ENCODE peak calls at places on chromosomes 7 and 10, in five cellular contexts. Q is CD8-positive, alpha-beta T cell; S is foreskin fibroblast; L is endodermal cell; I is astrocyte of the spinal cord. H is an unnamed sample.
A peak's percentile ranks its signal among the peaks of the same experiment; 100 is the strongest.

GRCh38 chr7:135326636-135327280 is 93.1 kb downstream of the STRA8 start:
- DNase-seq in I (peak; percentile 30), S (peak; percentile 45), Q (no peak), L (no peak), H (no peak)

GRCh38 chr7:151233111-151233701 is 923 bp downstream of the CHPF2 start:
- DNase-seq in L (no peak), Q (peak; percentile 53), S (peak; percentile 92), I (peak; percentile 74), H (no peak)

GRCh38 chr7:105800442-105800841 is 76.0 kb downstream of the ATXN7L1 start:
- DNase-seq in S (no peak), L (no peak), Q (no peak), I (peak; percentile 45), H (peak; percentile 13)

GRCh38 chr10:62043493-62043938 is 142.0 kb downstream of the ARID5B start:
- DNase-seq in L (no peak), Q (no peak), S (peak; percentile 90), I (peak; percentile 66), H (no peak)

GRCh38 chr10:14325325-14325955 is 5.3 kb downstream of the FRMD4A start:
- DNase-seq in L (peak; percentile 90), S (peak; percentile 31), I (peak; percentile 14), Q (peak; percentile 24), H (peak; percentile 18)

GRCh38 chr7:141588912-141589311 is 37.7 kb downstream of the AGK start:
- DNase-seq in L (no peak), Q (no peak), S (no peak), I (no peak), H (no peak)

GRCh38 chr7:132915652-132916051 is 166.2 kb downstream of the CHCHD3 start:
- DNase-seq in Q (no peak), I (no peak), S (no peak), L (no peak), H (no peak)

GRCh38 chr10:71367279-71367678 is 29.4 kb upstream of the CDH23 start:
- DNase-seq in L (no peak), I (no peak), Q (no peak), S (no peak), H (no peak)

GRCh38 chr7:151448261-151449252 is 8.6 kb upstream of the CRYGN start:
- DNase-seq in L (peak; percentile 92), I (peak; percentile 66), S (peak; percentile 83), Q (peak; percentile 69), H (no peak)

GRCh38 chr7:1951600-1951999 is 281.1 kb downstream of the MAD1L1 start:
- DNase-seq in L (no peak), S (no peak), Q (no peak), I (no peak), H (no peak)
- TF ChIP-seq CTCF in L (no peak), S (no peak), Q (no peak), I (no peak), H (no peak)

GRCh38 chr7:5687936-5688673 is 93.4 kb downstream of the RNF216 start:
- DNase-seq in S (no peak), Q (no peak), I (no peak), L (no peak), H (no peak)

GRCh38 chr7:5689716-5690115 is 91.7 kb downstream of the RNF216 start:
- DNase-seq in S (no peak), L (no peak), I (no peak), Q (no peak), H (no peak)

GRCh38 chr7:5690931-5691461 is 90.5 kb downstream of the RNF216 start:
- DNase-seq in S (peak; percentile 48), L (no peak), I (peak; percentile 22), Q (no peak), H (no peak)

GRCh38 chr7:5691536-5692090 is 89.8 kb downstream of the RNF216 start:
- DNase-seq in Q (no peak), S (no peak), L (no peak), I (peak; percentile 46), H (no peak)

DNA sequence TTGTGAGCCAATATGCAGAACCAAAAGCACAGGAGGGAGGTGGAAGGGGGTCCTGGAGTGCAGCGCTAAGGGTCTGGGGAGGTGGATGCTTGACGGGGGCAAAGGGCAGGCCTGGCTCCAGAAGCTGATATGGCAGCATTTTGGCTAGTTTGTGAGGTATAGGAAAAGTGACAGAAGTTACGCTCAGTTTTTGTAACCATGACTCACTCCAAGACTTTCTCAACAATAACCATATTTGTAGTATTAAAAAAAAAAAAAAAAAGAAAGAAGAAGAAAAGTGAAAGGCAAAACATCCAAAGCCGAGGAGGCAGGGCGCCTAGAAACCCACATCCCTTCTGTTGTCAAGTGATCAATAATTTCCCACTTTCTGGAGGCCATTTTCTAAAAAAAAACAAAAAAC is 92.3 kb downstream of the RNF216 start:
- DNase-seq in L (no peak), Q (peak; percentile 26), S (peak; percentile 51), I (peak; percentile 37), H (no peak)
- H3K4me3 ChIP-seq in L (no peak overlapping the region), Q (peak overlapping the region; percentile 29), S (no peak overlapping the region), I (no peak overlapping the region), H (no peak overlapping the region)

GRCh38 chr7:15199482-15199881 is 296.9 kb upstream of the DGKB start:
- DNase-seq in I (peak; percentile 40), L (no peak), Q (no peak), S (peak; percentile 38), H (no peak)
- TF ChIP-seq CTCF in I (peak; percentile 45), L (peak; percentile 73), Q (no peak), S (peak; percentile 25), H (no peak)

GRCh38 chr7:711967-712600 is 14.4 kb upstream of the DNAAF5 start:
- DNase-seq in Q (no peak), S (peak; percentile 38), I (no peak), L (no peak), H (no peak)
- H3K4me3 ChIP-seq in Q (peak overlapping the region; percentile 23), S (peak overlapping the region; percentile 33), I (peak overlapping the region; percentile 36), L (no peak overlapping the region), H (no peak overlapping the region)

H was measured in GM12864.